ENCODE peak calls at places on chromosomes 3 and 15, in six cellular contexts. G is endothelial cell of umbilical vein; T is foreskin fibroblast; H is effector CD4-positive, alpha-beta T cell; D is stimulated activated effector memory CD8-positive, alpha-beta T cell treated with anti-CD3 and anti-CD28 coated beads, Interleukin-12 subunit alpha, Interleukin-12 subunit beta, amount 100 ng/mL, for 72 hours; O is cardiac fibroblast. M is an unnamed sample.

GRCh38 chr3:112437146-112438022 is 61.9 kb downstream of the BTLA start:
- DNase-seq in G (peak; percentile 33), T (peak; percentile 57), H (no peak), D (peak; percentile 53), O (peak; percentile 58), M (no peak)

GRCh38 chr3:195106418-195106906 is 164.5 kb downstream of the XXYLT1 start:
- DNase-seq in G (peak; percentile 76), T (peak; percentile 84), H (peak; percentile 60), D (peak; percentile 87), O (peak; percentile 76), M (peak; percentile 28)

GRCh38 chr3:43866529-43867353 is 176.0 kb downstream of the ABHD5 start:
- DNase-seq in G (no peak), T (peak; percentile 96), H (no peak), D (peak; percentile 28), O (peak; percentile 14), M (peak; percentile 92)

GRCh38 chr15:39597751-39598185 is 16.9 kb downstream of the THBS1 start:
- DNase-seq in G (peak; percentile 99), T (peak; percentile 54), H (no peak), D (no peak), O (peak; percentile 87), M (no peak)

GRCh38 chr3:115436767-115437301 is 186.5 kb upstream of the GAP43 start:
- DNase-seq in G (peak; percentile 62), T (peak; percentile 98), H (no peak), D (no peak), O (peak; percentile 88), M (peak; percentile 75)

GRCh38 chr15:70832176-70832575 is 21.8 kb downstream of the LARP6 start:
- DNase-seq in G (no peak), T (no peak), H (no peak), D (no peak), O (no peak), M (no peak)

GRCh38 chr15:74906193-74906449 is 530 bp downstream of the FAM219B start:
- DNase-seq in G (peak; percentile 54), T (peak; percentile 59), H (no peak), D (peak; percentile 73), O (peak; percentile 24), M (no peak)

GRCh38 chr15:69074011-69074842 is 59.7 kb downstream of the NOX5 start:
- DNase-seq in G (peak; percentile 70), T (peak; percentile 76), H (no peak), D (no peak), O (peak; percentile 74), M (no peak)

GRCh38 chr3:64152100-64152499 is 73.2 kb downstream of the PRICKLE2 start:
- DNase-seq in G (no peak), T (peak; percentile 90), H (no peak), D (no peak), O (peak; percentile 90), M (no peak)

GRCh38 chr3:32102289-32102688 is 4.1 kb upstream of the GPD1L start:
- DNase-seq in G (no peak), T (no peak), H (no peak), D (no peak), O (no peak), M (no peak)

GRCh38 chr3:11774296-11774877 is 72.3 kb downstream of the TAMM41 start:
- DNase-seq in G (peak; percentile 60), T (peak; percentile 72), H (no peak), D (no peak), O (peak; percentile 49), M (no peak)

GRCh38 chr3:13704174-13704573 is 155.2 kb downstream of the FBLN2 start:
- DNase-seq in G (no peak), T (no peak), H (no peak), D (no peak), O (no peak), M (no peak)

GRCh38 chr15:29864501-29864900 is 42.2 kb upstream of the TJP1 start:
- DNase-seq in G (peak; percentile 57), T (no peak), H (no peak), D (no peak), O (no peak), M (no peak)

GRCh38 chr15:62901916-62902554 is 140.5 kb upstream of the TPM1 start:
- DNase-seq in G (no peak), T (peak; percentile 38), H (no peak), D (no peak), O (no peak), M (no peak)

GRCh38 chr15:70777156-70777926 is 14.0 kb upstream of the UACA start:
- DNase-seq in G (peak; percentile 70), T (no peak), H (no peak), D (no peak), O (no peak), M (no peak)

GRCh38 chr15:64010719-64011118 is 35.6 kb downstream of the DAPK2 start:
- DNase-seq in G (peak; percentile 24), T (peak; percentile 78), H (peak; percentile 80), D (peak; percentile 89), O (peak; percentile 84), M (peak; percentile 65)

GRCh38 chr3:71900057-71900456 is 115.1 kb upstream of the PROK2 start:
- DNase-seq in G (no peak), T (no peak), H (no peak), D (no peak), O (no peak), M (no peak)

GRCh38 chr3:46114324-46114988 is 87.2 kb upstream of the XCR1 start:
- DNase-seq in G (no peak), T (peak; percentile 86), H (no peak), D (no peak), O (peak; percentile 78), M (peak; percentile 56)

GRCh38 chr3:181859518-181859917 is 147.8 kb downstream of the SOX2 start:
- DNase-seq in G (no peak), T (no peak), H (no peak), D (no peak), O (no peak), M (no peak)

GRCh38 chr15:28942046-28942445 is 56.3 kb downstream of the APBA2 start:
- DNase-seq in G (no peak), T (no peak), H (no peak), D (no peak), O (no peak), M (no peak)

GRCh38 chr3:171809513-171810277 is 588 bp downstream of the PLD1 start:
- DNase-seq in G (peak; percentile 85), T (peak; percentile 98), H (peak; percentile 12), D (peak; percentile 73), O (peak; percentile 97), M (peak; percentile 84)

GRCh38 chr15:68503791-68504720 is 72.1 kb upstream of the ITGA11 start:
- DNase-seq in G (no peak), T (peak; percentile 23), H (no peak), D (no peak), O (peak; percentile 51), M (no peak)

GRCh38 chr15:35305906-35306305 is 220.8 kb upstream of the NANOGP8 start:
- DNase-seq in G (peak; percentile 92), T (peak; percentile 67), H (no peak), D (no peak), O (peak; percentile 34), M (no peak)

GRCh38 chr3:8166013-8166412 is 335.6 kb upstream of the LMCD1 start:
- DNase-seq in G (no peak), T (no peak), H (no peak), D (no peak), O (no peak), M (no peak)

GRCh38 chr15:99155961-99156443 is 51.1 kb downstream of the SYNM start:
- DNase-seq in G (no peak), T (peak; percentile 53), H (no peak), D (no peak), O (peak; percentile 14), M (no peak)